ENCODE peak calls at places on chromosomes 16 and 17, in five cellular contexts. N is GM12878, F is H1, P is K562, Z is HepG2. O is an unnamed sample.

GRCh38 chr17:79993390-79994221 is 42.1 kb downstream of the TBC1D16 start:
- DNase-seq in N (no peak), F (peak), P (no peak), Z (peak), O (no peak)

GRCh38 chr16:19598805-19599204 is 43.3 kb downstream of the VPS35L start:
- DNase-seq in N (no peak), F (no peak), P (no peak), Z (no peak), O (no peak)

GRCh38 chr17:36088559-36089376 is 1.2 kb downstream of the CCL3 start:
- DNase-seq in N (no peak), F (no peak), P (no peak), Z (no peak), O (no peak)

GRCh38 chr16:28905229-28905754 is 19.7 kb downstream of the RABEP2 start:
- DNase-seq in N (no peak), F (no peak), P (no peak), Z (no peak), O (no peak)

GRCh38 chr16:78897299-78897698 is 703.2 kb downstream of the MAF start:
- DNase-seq in N (no peak), F (no peak), P (no peak), Z (no peak), O (no peak)

GRCh38 chr16:28498666-28499065 is 4.2 kb downstream of the APOBR start:
- DNase-seq in N (no peak), F (no peak), P (no peak), Z (no peak), O (no peak)

GRCh38 chr17:29613371-29613837 is 9.3 kb downstream of the CORO6 start:
- DNase-seq in N (no peak), F (no peak), P (no peak), Z (peak), O (no peak)

GRCh38 chr16:10121496-10121895 is 60.7 kb downstream of the GRIN2A start:
- DNase-seq in N (no peak), F (no peak), P (no peak), Z (no peak), O (no peak)

GRCh38 chr17:9028632-9029570 is 7.6 kb downstream of the NTN1 start:
- DNase-seq in N (no peak), F (no peak), P (no peak), Z (no peak), O (no peak)

GRCh38 chr16:8703693-8704092 is 29.3 kb downstream of the ABAT start:
- DNase-seq in N (no peak), F (no peak), P (no peak), Z (no peak), O (no peak)

GRCh38 chr16:8694795-8695194 is 20.4 kb downstream of the ABAT start:
- DNase-seq in N (no peak), F (no peak), P (no peak), Z (no peak), O (no peak)

GRCh38 chr16:8696880-8697279 is 22.5 kb downstream of the ABAT start:
- DNase-seq in N (no peak), F (no peak), P (no peak), Z (no peak), O (no peak)

DNA sequence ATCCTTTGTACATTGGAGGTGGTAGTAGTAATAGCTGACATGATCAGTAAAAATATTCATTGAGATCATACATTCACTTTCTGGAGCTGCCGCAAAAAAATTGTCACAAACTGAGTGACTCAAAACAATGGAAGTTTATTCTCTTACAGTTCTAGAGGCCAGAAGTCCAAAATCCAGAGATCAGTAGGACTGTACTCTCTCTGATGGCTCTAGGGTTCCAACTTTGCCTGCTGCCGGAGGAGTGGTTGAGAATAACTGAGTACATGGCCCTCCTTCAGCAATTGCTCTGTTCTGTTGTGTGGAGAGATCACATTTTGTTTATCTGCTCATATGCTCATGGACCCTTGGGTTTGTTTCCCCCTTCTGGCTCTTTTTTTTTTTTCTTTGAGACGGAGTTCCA is 23.5 kb downstream of the ABAT start:
- DNase-seq in N (no peak), F (no peak), P (no peak), Z (peak), O (no peak)
- TF ChIP-seq ATF3 in N (no peak), F (no peak), P (no peak), Z (no peak), O (no peak)

DNA sequence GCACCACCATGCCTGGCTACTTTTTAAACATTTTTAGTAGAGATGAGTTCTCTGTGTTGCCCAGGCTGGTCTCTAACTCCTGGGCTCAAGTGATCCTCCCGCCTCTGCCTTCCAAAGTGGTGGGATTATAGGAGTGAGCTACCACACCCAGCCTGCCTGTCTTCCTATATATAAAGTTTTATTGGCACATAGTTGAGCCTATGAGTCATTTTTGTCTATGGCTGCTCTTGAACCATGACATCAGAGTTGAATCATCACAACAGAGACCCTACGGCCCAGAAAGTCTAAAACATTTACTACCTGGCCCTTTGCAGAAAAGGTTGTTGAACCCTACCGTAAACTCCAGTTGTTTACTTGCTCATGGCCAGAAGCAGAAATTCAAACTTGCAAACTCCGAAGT is 7.9 kb downstream of the SEPTIN12 start:
- DNase-seq in N (no peak), F (no peak), P (no peak), Z (no peak), O (no peak)
- H2AFZ ChIP-seq in N (no peak), F (no peak), P (peak), Z (no peak), O (peak)

GRCh38 chr16:17391715-17392114 is 79.0 kb downstream of the XYLT1 start:
- DNase-seq in N (no peak), F (no peak), P (no peak), Z (no peak), O (no peak)

GRCh38 chr16:17392127-17392856 is 78.5 kb downstream of the XYLT1 start:
- DNase-seq in N (no peak), F (no peak), P (no peak), Z (no peak), O (no peak)

GRCh38 chr16:17389392-17389791 is 81.4 kb downstream of the XYLT1 start:
- DNase-seq in N (no peak), F (no peak), P (no peak), Z (no peak), O (no peak)

GRCh38 chr16:17395849-17396480 is 74.8 kb downstream of the XYLT1 start:
- DNase-seq in N (no peak), F (no peak), P (no peak), Z (no peak), O (no peak)

GRCh38 chr16:17392857-17393421 is 77.8 kb downstream of the XYLT1 start:
- DNase-seq in N (no peak), F (no peak), P (no peak), Z (no peak), O (no peak)
- TF ChIP-seq JUND in N (no peak), F (no peak), P (no peak), Z (no peak), O (no peak)

GRCh38 chr17:38601539-38602351 is 4.0 kb downstream of the SRCIN1 start:
- DNase-seq in N (no peak), F (no peak), P (peak), Z (peak), O (no peak)
- TF ChIP-seq ATF3 in N (no peak), F (no peak), P (no peak), Z (no peak), O (no peak)

O was measured in HCT116.